ENCODE peak calls at places on chromosomes 4 and X, in eight cellular contexts. One of them, this sample, is unnamed.

GRCh38 chr4:40194602-40195161 is 2.1 kb upstream of the RHOH start:
- DNase-seq in HCT116: no peak
- DNase-seq in prostate gland: no peak
- DNase-seq in endothelial cell of umbilical vein: peak
- DNase-seq in K562: peak
- DNase-seq in stomach: no peak
- DNase-seq in suprapubic skin: no peak
- DNase-seq in sigmoid colon: no peak
- DNase-seq in this sample: no peak

GRCh38 chrX:24023972-24024664 is 2.9 kb downstream of the KLHL15 start:
- DNase-seq in stomach: no peak
- DNase-seq in endothelial cell of umbilical vein: peak
- DNase-seq in sigmoid colon: no peak
- DNase-seq in suprapubic skin: no peak
- DNase-seq in HCT116: no peak
- DNase-seq in K562: peak
- DNase-seq in prostate gland: no peak
- DNase-seq in this sample: no peak

GRCh38 chr4:87557348-87557747 is 28.2 kb upstream of the SPARCL1 start:
- DNase-seq in prostate gland: no peak
- DNase-seq in stomach: no peak
- DNase-seq in sigmoid colon: no peak
- DNase-seq in HCT116: no peak
- DNase-seq in K562: no peak
- DNase-seq in suprapubic skin: no peak
- DNase-seq in endothelial cell of umbilical vein: no peak
- DNase-seq in this sample: no peak

GRCh38 chr4:144709159-144709558 is 63.2 kb downstream of the HHIP start:
- DNase-seq in stomach: no peak
- DNase-seq in prostate gland: no peak
- DNase-seq in HCT116: peak
- DNase-seq in suprapubic skin: no peak
- DNase-seq in sigmoid colon: no peak
- DNase-seq in K562: no peak
- DNase-seq in endothelial cell of umbilical vein: peak
- DNase-seq in this sample: no peak

GRCh38 chr4:40734497-40734896 is 15.3 kb upstream of the NSUN7 start:
- DNase-seq in stomach: no peak
- DNase-seq in prostate gland: no peak
- DNase-seq in sigmoid colon: no peak
- DNase-seq in HCT116: no peak
- DNase-seq in K562: no peak
- DNase-seq in endothelial cell of umbilical vein: no peak
- DNase-seq in suprapubic skin: no peak
- DNase-seq in this sample: no peak

GRCh38 chrX:129931411-129932136 is 25.6 kb downstream of the UTP14A start:
- DNase-seq in HCT116: peak
- DNase-seq in K562: peak
- DNase-seq in sigmoid colon: peak
- DNase-seq in prostate gland: peak
- DNase-seq in endothelial cell of umbilical vein: peak
- DNase-seq in suprapubic skin: peak
- DNase-seq in stomach: peak
- DNase-seq in this sample: peak

GRCh38 chrX:42783456-42783855 is 5.5 kb upstream of the PPP1R2C start:
- DNase-seq in HCT116: no peak
- DNase-seq in stomach: no peak
- DNase-seq in endothelial cell of umbilical vein: peak
- DNase-seq in K562: no peak
- DNase-seq in sigmoid colon: no peak
- DNase-seq in suprapubic skin: no peak
- DNase-seq in prostate gland: no peak
- DNase-seq in this sample: no peak

GRCh38 chr4:101958547-101958946 is 168.0 kb downstream of the BANK1 start:
- DNase-seq in HCT116: no peak
- DNase-seq in stomach: no peak
- DNase-seq in K562: no peak
- DNase-seq in endothelial cell of umbilical vein: no peak
- DNase-seq in sigmoid colon: no peak
- DNase-seq in prostate gland: no peak
- DNase-seq in suprapubic skin: no peak
- DNase-seq in this sample: no peak

GRCh38 chrX:148555101-148555500 is 54.7 kb downstream of the AFF2 start:
- DNase-seq in suprapubic skin: no peak
- DNase-seq in HCT116: no peak
- DNase-seq in sigmoid colon: no peak
- DNase-seq in prostate gland: no peak
- DNase-seq in stomach: no peak
- DNase-seq in endothelial cell of umbilical vein: no peak
- DNase-seq in K562: no peak
- DNase-seq in this sample: no peak

GRCh38 chr4:7821245-7822165 is 118.2 kb downstream of the AFAP1 start:
- DNase-seq in HCT116: no peak
- DNase-seq in sigmoid colon: peak
- DNase-seq in suprapubic skin: no peak
- DNase-seq in prostate gland: no peak
- DNase-seq in K562: no peak
- DNase-seq in endothelial cell of umbilical vein: no peak
- DNase-seq in stomach: no peak
- DNase-seq in this sample: no peak

GRCh38 chr4:82031386-82031785 is 342.4 kb downstream of the HNRNPD start:
- DNase-seq in sigmoid colon: no peak
- DNase-seq in endothelial cell of umbilical vein: no peak
- DNase-seq in suprapubic skin: no peak
- DNase-seq in stomach: no peak
- DNase-seq in K562: no peak
- DNase-seq in prostate gland: no peak
- DNase-seq in HCT116: no peak
- DNase-seq in this sample: no peak

GRCh38 chr4:104491396-104491821 is 3.3 kb downstream of the CXXC4 start:
- DNase-seq in stomach: peak
- DNase-seq in sigmoid colon: peak
- DNase-seq in prostate gland: peak
- DNase-seq in K562: peak
- DNase-seq in suprapubic skin: peak
- DNase-seq in endothelial cell of umbilical vein: no peak
- DNase-seq in HCT116: no peak
- DNase-seq in this sample: peak
- H3K27ac ChIP-seq in stomach: peak
- H3K27ac ChIP-seq in sigmoid colon: peak
- H3K27ac ChIP-seq in prostate gland: peak
- H3K27ac ChIP-seq in K562: no peak
- H3K27ac ChIP-seq in suprapubic skin: peak
- H3K27ac ChIP-seq in endothelial cell of umbilical vein: no peak
- H3K27ac ChIP-seq in HCT116: peak
- H3K27ac ChIP-seq in this sample: no peak

DNA sequence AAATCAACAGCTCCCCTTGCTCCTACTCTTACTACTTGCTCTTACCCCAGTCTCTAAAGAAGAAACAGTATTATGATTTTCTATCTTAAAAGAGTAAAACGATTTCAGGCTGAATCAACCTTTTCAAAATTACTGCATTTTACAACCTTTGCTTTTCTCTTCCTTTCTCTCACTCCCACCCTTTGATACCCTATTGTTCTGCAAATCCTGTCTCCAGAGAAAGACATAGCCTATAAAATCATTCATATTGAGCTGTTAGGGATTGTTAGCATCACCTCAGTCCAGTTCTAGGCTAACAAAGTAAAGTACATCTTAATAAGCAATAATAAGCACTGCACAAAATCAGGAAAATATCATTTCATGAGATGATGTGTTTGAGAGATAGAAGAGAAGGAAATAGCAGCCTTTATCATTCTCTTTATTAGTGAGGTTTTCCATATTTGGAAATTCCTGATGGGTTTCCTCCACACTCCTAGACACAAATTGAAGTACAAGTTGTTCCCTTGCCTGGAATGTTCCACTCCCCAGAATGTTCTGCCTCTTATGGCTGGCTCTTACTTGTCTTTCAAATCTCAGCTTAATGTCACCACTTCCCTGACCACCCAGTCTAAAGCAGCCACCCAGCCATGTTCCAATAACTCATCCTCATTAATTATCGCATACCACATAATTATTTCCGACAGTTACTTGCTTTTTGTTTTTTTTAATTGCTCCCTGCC is 219.7 kb downstream of the PALLD start:
- DNase-seq in endothelial cell of umbilical vein: peak
- DNase-seq in K562: no peak
- DNase-seq in sigmoid colon: no peak
- DNase-seq in stomach: no peak
- DNase-seq in prostate gland: peak
- DNase-seq in HCT116: no peak
- DNase-seq in suprapubic skin: no peak
- DNase-seq in this sample: no peak
- TF ChIP-seq POLR2AphosphoS5 in endothelial cell of umbilical vein: no peak
- TF ChIP-seq POLR2AphosphoS5 in K562: no peak
- TF ChIP-seq POLR2AphosphoS5 in sigmoid colon: peak
- TF ChIP-seq POLR2AphosphoS5 in stomach: peak
- TF ChIP-seq POLR2AphosphoS5 in prostate gland: peak
- TF ChIP-seq POLR2AphosphoS5 in HCT116: no peak
- TF ChIP-seq POLR2AphosphoS5 in suprapubic skin: no peak
- TF ChIP-seq POLR2AphosphoS5 in this sample: no peak

DNA sequence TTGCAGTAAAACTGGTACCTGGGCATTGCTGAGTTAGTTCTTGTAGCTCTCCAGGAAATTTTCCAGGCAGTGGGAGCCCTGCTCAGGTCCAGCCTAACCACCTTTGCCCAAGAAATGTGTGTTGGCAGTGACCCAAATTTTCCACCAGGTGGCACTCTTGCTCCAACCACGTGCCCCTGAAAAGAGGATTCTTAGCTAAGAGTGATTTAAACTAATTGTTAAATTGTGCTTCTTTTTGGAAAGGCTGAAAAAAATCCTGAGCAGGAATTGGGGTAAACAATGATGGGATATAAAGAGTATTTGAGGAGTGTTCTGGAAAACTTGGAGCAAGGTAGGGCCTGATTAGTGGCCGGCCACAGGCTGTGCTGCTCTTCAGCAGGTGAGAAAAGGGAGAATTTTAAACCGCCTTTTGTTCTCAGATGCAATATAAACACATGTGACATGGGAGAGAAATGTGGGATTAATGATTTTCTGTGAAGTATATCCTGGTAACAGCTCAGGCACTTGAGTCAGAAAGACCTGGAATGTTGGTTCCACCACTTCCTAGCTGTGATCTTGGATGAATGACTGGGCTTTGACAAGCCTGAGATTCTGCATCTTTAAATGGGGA is 219.6 kb downstream of the PTTG2 start:
- DNase-seq in endothelial cell of umbilical vein: peak
- DNase-seq in prostate gland: peak
- DNase-seq in HCT116: no peak
- DNase-seq in suprapubic skin: peak
- DNase-seq in sigmoid colon: peak
- DNase-seq in K562: peak
- DNase-seq in stomach: peak
- DNase-seq in this sample: peak
- H3K27ac ChIP-seq in endothelial cell of umbilical vein: no peak
- H3K27ac ChIP-seq in prostate gland: no peak
- H3K27ac ChIP-seq in HCT116: peak
- H3K27ac ChIP-seq in suprapubic skin: no peak
- H3K27ac ChIP-seq in sigmoid colon: no peak
- H3K27ac ChIP-seq in K562: no peak
- H3K27ac ChIP-seq in stomach: peak
- H3K27ac ChIP-seq in this sample: no peak

GRCh38 chr4:56681158-56681848 is at the start of gene HOPX:
- DNase-seq in prostate gland: peak
- DNase-seq in endothelial cell of umbilical vein: peak
- DNase-seq in HCT116: no peak
- DNase-seq in sigmoid colon: no peak
- DNase-seq in K562: no peak
- DNase-seq in suprapubic skin: no peak
- DNase-seq in stomach: peak
- DNase-seq in this sample: peak
- TF ChIP-seq POLR2AphosphoS5 in prostate gland: peak
- TF ChIP-seq POLR2AphosphoS5 in endothelial cell of umbilical vein: no peak
- TF ChIP-seq POLR2AphosphoS5 in HCT116: no peak
- TF ChIP-seq POLR2AphosphoS5 in sigmoid colon: no peak
- TF ChIP-seq POLR2AphosphoS5 in K562: no peak
- TF ChIP-seq POLR2AphosphoS5 in suprapubic skin: peak
- TF ChIP-seq POLR2AphosphoS5 in stomach: peak
- TF ChIP-seq POLR2AphosphoS5 in this sample: no peak

GRCh38 chr4:185644408-185644807 is 109.1 kb upstream of the PDLIM3 start:
- DNase-seq in K562: no peak
- DNase-seq in prostate gland: no peak
- DNase-seq in suprapubic skin: no peak
- DNase-seq in endothelial cell of umbilical vein: no peak
- DNase-seq in HCT116: no peak
- DNase-seq in stomach: no peak
- DNase-seq in sigmoid colon: no peak
- DNase-seq in this sample: no peak
- H3K27ac ChIP-seq in K562: no peak
- H3K27ac ChIP-seq in prostate gland: no peak
- H3K27ac ChIP-seq in suprapubic skin: no peak
- H3K27ac ChIP-seq in endothelial cell of umbilical vein: no peak
- H3K27ac ChIP-seq in HCT116: no peak
- H3K27ac ChIP-seq in stomach: peak
- H3K27ac ChIP-seq in sigmoid colon: peak
- H3K27ac ChIP-seq in this sample: no peak

GRCh38 chrX:48579259-48579658 is 5.0 kb downstream of the RBM3 start:
- DNase-seq in endothelial cell of umbilical vein: no peak
- DNase-seq in sigmoid colon: no peak
- DNase-seq in K562: no peak
- DNase-seq in HCT116: no peak
- DNase-seq in stomach: no peak
- DNase-seq in prostate gland: no peak
- DNase-seq in suprapubic skin: no peak
- DNase-seq in this sample: no peak
- TF ChIP-seq POLR2AphosphoS5 in endothelial cell of umbilical vein: peak
- TF ChIP-seq POLR2AphosphoS5 in sigmoid colon: no peak
- TF ChIP-seq POLR2AphosphoS5 in K562: no peak
- TF ChIP-seq POLR2AphosphoS5 in HCT116: no peak
- TF ChIP-seq POLR2AphosphoS5 in stomach: no peak
- TF ChIP-seq POLR2AphosphoS5 in prostate gland: no peak
- TF ChIP-seq POLR2AphosphoS5 in suprapubic skin: no peak
- TF ChIP-seq POLR2AphosphoS5 in this sample: no peak

This sample was measured in HL-60.